ENCODE peak calls at places on chromosomes 16 and 17, in five cellular contexts. F is H1, W is HEK293T, X is HepG2, B is GM12878. P is an unnamed sample.

GRCh38 chr16:64981568-64982281 is 140.1 kb downstream of the CDH11 start:
- DNase-seq in F (no peak), W (no peak), X (no peak), B (no peak), P (no peak)

GRCh38 chr16:4898811-4899473 is 38.0 kb downstream of the PPL start:
- DNase-seq in F (no peak), W (no peak), X (no peak), B (no peak), P (no peak)

GRCh38 chr16:72099377-72099818 is 5.8 kb downstream of the DHX38 start:
- DNase-seq in F (peak; percentile 19), W (peak; percentile 70), X (peak; percentile 81), B (peak; percentile 13), P (peak; percentile 47)

GRCh38 chr16:86019446-86020047 is 120.6 kb downstream of the IRF8 start:
- DNase-seq in F (peak; percentile 21), W (peak; percentile 33), X (no peak), B (no peak), P (peak; percentile 44)

GRCh38 chr16:24381470-24382118 is 125.5 kb downstream of the CACNG3 start:
- DNase-seq in F (no peak), W (no peak), X (no peak), B (no peak), P (no peak)

GRCh38 chr17:34781071-34781470 is 180.2 kb downstream of the CCT6B start:
- DNase-seq in F (no peak), W (no peak), X (no peak), B (no peak), P (no peak)

GRCh38 chr17:56292628-56293027 is 139.4 kb downstream of the ANKFN1 start:
- DNase-seq in F (no peak), W (no peak), X (no peak), B (no peak), P (no peak)

GRCh38 chr16:74774223-74775139 is at the start of gene FA2H:
- DNase-seq in F (peak; percentile 58), W (peak; percentile 87), X (peak; percentile 86), B (no peak), P (peak; percentile 54)

GRCh38 chr17:72498671-72499210 is 377.9 kb downstream of the SOX9 start:
- DNase-seq in F (no peak), W (no peak), X (no peak), B (no peak), P (no peak)

GRCh38 chr16:11152677-11153321 is 103.2 kb downstream of the SOCS1 start:
- DNase-seq in F (no peak), W (no peak), X (peak; percentile 72), B (no peak), P (no peak)

GRCh38 chr16:85798901-85799496 is 345 bp downstream of the EMC8 start:
- DNase-seq in F (no peak), W (peak; percentile 55), X (no peak), B (no peak), P (no peak)

GRCh38 chr17:64423881-64424280 is 25.0 kb upstream of the MILR1 start:
- DNase-seq in F (no peak), W (no peak), X (no peak), B (no peak), P (no peak)

GRCh38 chr16:82612263-82612662 is 14.5 kb upstream of the CDH13 start:
- DNase-seq in F (no peak), W (no peak), X (no peak), B (no peak), P (no peak)

GRCh38 chr16:14057878-14058382 is 13.2 kb upstream of the MRTFB start:
- DNase-seq in F (no peak), W (no peak), X (no peak), B (no peak), P (no peak)

GRCh38 chr17:2949469-2950044 is 113.8 kb downstream of the OR1D5 start:
- DNase-seq in F (no peak), W (no peak), X (no peak), B (no peak), P (no peak)

GRCh38 chr17:39618252-39618913 is 8.4 kb upstream of the PPP1R1B start:
- DNase-seq in F (no peak), W (no peak), X (no peak), B (no peak), P (no peak)

GRCh38 chr17:2897605-2898004 is 101.4 kb downstream of the RAP1GAP2 start:
- DNase-seq in F (no peak), W (no peak), X (no peak), B (no peak), P (no peak)

GRCh38 chr17:45867702-45868101 is 23.0 kb downstream of the SPPL2C start:
- DNase-seq in F (no peak), W (peak; percentile 41), X (peak; percentile 20), B (no peak), P (no peak)

GRCh38 chr17:47611372-47612350 is 38.1 kb upstream of the KPNB1 start:
- DNase-seq in F (no peak), W (no peak), X (no peak), B (no peak), P (no peak)

GRCh38 chr16:35631261-35631945 is 2172.0 kb downstream of the TP53TG3F start:
- DNase-seq in F (no peak), W (no peak), X (no peak), B (no peak), P (no peak)

GRCh38 chr17:81083125-81083765 is 48.3 kb downstream of the BAIAP2 start:
- DNase-seq in F (no peak), W (no peak), X (peak; percentile 94), B (no peak), P (no peak)

GRCh38 chr17:21300601-21301571 is 16.4 kb downstream of the MAP2K3 start:
- DNase-seq in F (no peak), W (no peak), X (no peak), B (no peak), P (no peak)

GRCh38 chr17:64291268-64291851 is 28.3 kb upstream of the TEX2 start:
- DNase-seq in F (no peak), W (peak; percentile 33), X (peak; percentile 63), B (no peak), P (peak; percentile 35)

GRCh38 chr17:59154335-59154720 is 658 bp downstream of the SKA2 start:
- DNase-seq in F (no peak), W (peak; percentile 20), X (peak; percentile 41), B (no peak), P (peak; percentile 15)
- TF ChIP-seq SUZ12 in F (no peak), W (no peak), X (no peak), B (no peak), P (no peak)

DNA sequence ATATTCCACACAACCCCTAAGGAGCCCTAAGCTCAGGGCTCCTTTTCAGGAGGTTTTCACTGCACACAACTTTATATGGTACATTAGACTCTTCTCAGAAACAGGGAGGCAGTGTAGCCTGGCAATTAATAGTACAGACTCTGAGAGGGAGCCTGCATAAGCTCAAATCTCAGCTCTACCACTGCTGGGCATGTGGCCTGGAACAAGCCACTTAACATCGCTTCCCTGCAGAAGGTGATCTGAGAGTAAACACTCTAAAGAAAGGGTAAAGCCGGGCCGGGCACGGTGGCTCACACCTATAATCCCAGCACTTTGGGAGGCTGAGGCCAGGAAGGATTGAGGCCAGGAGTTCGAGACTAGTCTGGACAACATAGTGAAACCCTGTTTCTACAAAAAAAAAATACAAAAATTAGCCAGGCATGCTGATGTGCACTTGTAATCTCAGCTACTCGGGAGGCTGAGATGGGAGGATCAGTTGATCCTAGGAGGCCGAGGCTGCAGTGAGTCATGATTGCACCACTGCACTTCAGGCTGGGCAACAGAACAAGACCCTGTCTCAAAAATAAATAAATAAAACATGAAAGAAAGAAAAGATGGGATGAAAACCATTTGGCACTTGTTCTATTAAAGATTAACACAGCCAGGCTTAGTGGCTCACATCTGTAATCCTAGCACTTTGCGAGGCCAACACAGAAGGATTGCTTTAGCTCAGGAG is 70.7 kb upstream of the DNAJA2 start:
- DNase-seq in F (no peak), W (no peak), X (no peak), B (no peak), P (no peak)
- TF ChIP-seq SUZ12 in F (no peak), W (no peak), X (no peak), B (no peak), P (no peak)

GRCh38 chr17:50547035-50547735 is at the start of gene SPATA20:
- DNase-seq in F (peak; percentile 78), W (peak; percentile 90), X (peak; percentile 88), B (peak; percentile 47), P (peak; percentile 81)
- TF ChIP-seq SUZ12 in F (no peak), W (no peak), X (no peak), B (no peak), P (no peak)

DNA sequence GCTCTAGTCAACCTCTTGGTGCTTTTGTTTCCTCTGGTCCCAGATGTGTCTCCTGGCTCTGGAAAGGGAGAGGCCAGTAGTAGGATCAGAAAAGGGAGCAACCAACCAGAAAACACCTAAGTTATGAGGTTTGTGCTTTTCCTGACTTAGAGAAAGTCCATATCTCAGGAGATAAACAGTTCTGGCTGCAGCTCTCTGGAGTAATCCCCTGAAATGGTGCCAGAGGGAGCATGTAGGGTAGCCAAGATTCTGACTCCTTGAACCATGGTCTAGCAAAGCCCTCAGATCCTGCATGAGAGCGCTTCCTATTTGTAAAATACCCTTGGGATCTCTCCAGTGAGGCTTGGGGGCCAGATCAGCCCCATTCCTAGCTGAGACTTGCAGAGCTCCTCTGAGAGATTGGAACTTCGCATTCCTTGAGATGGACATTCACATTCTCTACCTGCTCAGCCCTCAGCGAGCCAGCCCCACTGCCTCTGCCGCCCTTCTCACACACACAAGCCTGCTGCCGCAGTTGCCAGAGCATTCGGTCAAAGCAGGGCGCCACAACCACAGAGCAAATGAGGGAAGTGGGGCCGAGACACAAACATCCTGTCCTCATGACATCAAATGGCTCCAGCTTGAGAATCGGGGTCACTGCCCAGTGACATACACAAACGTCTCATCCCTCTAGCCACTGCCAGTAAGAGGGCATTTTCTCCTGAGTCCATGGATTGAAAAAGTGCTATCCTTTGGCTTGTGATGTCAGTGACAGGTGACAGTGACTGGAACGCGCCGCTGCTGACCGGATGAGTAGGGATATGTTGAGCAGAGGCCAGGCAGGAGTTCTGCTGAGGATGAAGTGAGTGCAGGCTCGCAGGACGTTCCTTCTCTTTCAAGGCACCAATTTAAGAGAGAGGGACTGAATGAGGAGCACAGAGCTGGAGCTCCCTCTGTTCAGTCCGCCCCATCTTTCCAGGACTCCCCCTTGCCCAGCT is 5.0 kb downstream of the ABHD15 start:
- DNase-seq in F (no peak), W (no peak), X (no peak), B (no peak), P (no peak)
- TF ChIP-seq SUZ12 in F (no peak), W (no peak), X (no peak), B (no peak), P (no peak)

DNA sequence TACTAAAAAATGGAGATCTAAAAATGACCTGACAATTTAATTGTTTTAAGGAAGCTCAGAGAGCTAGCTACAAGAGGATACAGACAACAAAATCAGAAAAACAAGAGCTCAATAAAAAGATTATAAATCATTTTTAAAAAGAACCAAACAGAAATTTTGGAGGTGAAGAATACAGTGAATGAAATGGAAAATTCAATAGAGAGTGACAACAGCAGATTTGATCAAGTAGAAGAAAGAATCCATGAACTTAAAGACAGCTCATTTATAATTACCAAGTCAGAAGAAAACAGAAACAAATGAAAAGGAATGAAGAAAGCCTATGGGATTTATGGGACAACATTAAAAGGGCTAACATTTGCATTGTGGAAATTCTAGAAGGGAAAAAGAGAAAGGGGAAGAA is 136.6 kb upstream of the CACNG5 start:
- DNase-seq in F (no peak), W (no peak), X (no peak), B (no peak), P (no peak)
- TF ChIP-seq SUZ12 in F (no peak), W (no peak), X (no peak), B (no peak), P (no peak)

GRCh38 chr17:82334622-82335394 is 1.2 kb upstream of the SECTM1 start:
- DNase-seq in F (no peak), W (no peak), X (no peak), B (no peak), P (no peak)
- TF ChIP-seq SUZ12 in F (no peak), W (no peak), X (no peak), B (no peak), P (no peak)